ENCODE peak calls at places on chromosomes 11 and 22, in four cellular contexts. One of them, this sample, is unnamed.

GRCh38 chr11:64357904-64358535 is 942 bp upstream of the RPS6KA4 start:
- DNase-seq in mesendoderm: no peak
- DNase-seq in H9: no peak
- DNase-seq in H1: no peak
- DNase-seq in this sample: no peak

GRCh38 chr11:66157182-66157864 is 87.3 kb downstream of the PACS1 start:
- DNase-seq in mesendoderm: peak; percentile 57
- DNase-seq in H9: no peak
- DNase-seq in H1: no peak
- DNase-seq in this sample: peak; percentile 36

GRCh38 chr11:28535677-28536076 is 427.5 kb downstream of the METTL15 start:
- DNase-seq in mesendoderm: no peak
- DNase-seq in H9: no peak
- DNase-seq in H1: no peak
- DNase-seq in this sample: no peak

GRCh38 chr11:117597083-117597482 is 199.9 kb downstream of the DSCAML1 start:
- DNase-seq in mesendoderm: peak; percentile 76
- DNase-seq in H9: peak; percentile 78
- DNase-seq in H1: no peak
- DNase-seq in this sample: peak; percentile 32

GRCh38 chr22:38882972-38883622 is 11.1 kb upstream of the CBX6 start:
- DNase-seq in mesendoderm: no peak
- DNase-seq in H9: no peak
- DNase-seq in H1: no peak
- DNase-seq in this sample: no peak

GRCh38 chr11:83528225-83528624 is 242.1 kb upstream of the CCDC90B start:
- DNase-seq in mesendoderm: no peak
- DNase-seq in H9: no peak
- DNase-seq in H1: no peak
- DNase-seq in this sample: no peak

GRCh38 chr11:16096336-16096735 is 260.0 kb downstream of the SOX6 start:
- DNase-seq in mesendoderm: no peak
- DNase-seq in H9: no peak
- DNase-seq in H1: no peak
- DNase-seq in this sample: peak; percentile 45

GRCh38 chr11:64437426-64437825 is 78.5 kb downstream of the RPS6KA4 start:
- DNase-seq in mesendoderm: no peak
- DNase-seq in H9: no peak
- DNase-seq in H1: no peak
- DNase-seq in this sample: no peak

GRCh38 chr22:50032941-50033601 is 20.5 kb upstream of the IL17REL start:
- DNase-seq in mesendoderm: no peak
- DNase-seq in H9: no peak
- DNase-seq in H1: no peak
- DNase-seq in this sample: no peak

GRCh38 chr11:102318469-102318868 is 1.2 kb downstream of the BIRC3 start:
- DNase-seq in mesendoderm: no peak
- DNase-seq in H9: no peak
- DNase-seq in H1: no peak
- DNase-seq in this sample: peak; percentile 48

GRCh38 chr11:70741085-70741484 is 342.8 kb downstream of the CTTN start:
- DNase-seq in mesendoderm: no peak
- DNase-seq in H9: no peak
- DNase-seq in H1: no peak
- DNase-seq in this sample: no peak

GRCh38 chr11:122101625-122102291 is 14.3 kb downstream of the BLID start:
- DNase-seq in mesendoderm: peak; percentile 92
- DNase-seq in H9: peak; percentile 85
- DNase-seq in H1: peak; percentile 58
- DNase-seq in this sample: peak; percentile 85

GRCh38 chr22:26972281-26972680 is 314.9 kb downstream of the MIAT start:
- DNase-seq in mesendoderm: no peak
- DNase-seq in H9: no peak
- DNase-seq in H1: no peak
- DNase-seq in this sample: no peak

GRCh38 chr22:49694462-49695260 is 133.0 kb downstream of the BRD1 start:
- DNase-seq in mesendoderm: no peak
- DNase-seq in H9: no peak
- DNase-seq in H1: no peak
- DNase-seq in this sample: no peak

GRCh38 chr11:115141221-115141620 is 363.0 kb downstream of the CADM1 start:
- DNase-seq in mesendoderm: no peak
- DNase-seq in H9: no peak
- DNase-seq in H1: no peak
- DNase-seq in this sample: no peak

GRCh38 chr22:45997775-45998637 is 21.0 kb upstream of the WNT7B start:
- DNase-seq in mesendoderm: no peak
- DNase-seq in H9: no peak
- DNase-seq in H1: no peak
- DNase-seq in this sample: no peak

GRCh38 chr11:113077379-113077778 is 116.2 kb downstream of the NCAM1 start:
- DNase-seq in mesendoderm: no peak
- DNase-seq in H9: no peak
- DNase-seq in H1: no peak
- DNase-seq in this sample: no peak

GRCh38 chr11:73931039-73931645 is 19.7 kb upstream of the DNAJB13 start:
- DNase-seq in mesendoderm: peak; percentile 97
- DNase-seq in H9: peak; percentile 66
- DNase-seq in H1: peak; percentile 53
- DNase-seq in this sample: peak; percentile 84

GRCh38 chr11:60932605-60933346 is 8.5 kb downstream of the TMEM132A start:
- DNase-seq in mesendoderm: peak; percentile 68
- DNase-seq in H9: no peak
- DNase-seq in H1: no peak
- DNase-seq in this sample: no peak

GRCh38 chr11:32448232-32448631 is 12.9 kb upstream of the WT1 start:
- DNase-seq in mesendoderm: peak; percentile 78
- DNase-seq in H9: no peak
- DNase-seq in H1: no peak
- DNase-seq in this sample: no peak

GRCh38 chr11:65576232-65576866 is 496 bp downstream of the EHBP1L1 start:
- DNase-seq in mesendoderm: no peak
- DNase-seq in H9: no peak
- DNase-seq in H1: no peak
- DNase-seq in this sample: no peak

GRCh38 chr11:4665424-4665823 is 21.6 kb downstream of the OR51E1 start:
- DNase-seq in mesendoderm: no peak
- DNase-seq in H9: no peak
- DNase-seq in H1: no peak
- DNase-seq in this sample: peak; percentile 76

GRCh38 chr22:27381960-27382742 is 419.4 kb downstream of the MN1 start:
- DNase-seq in mesendoderm: peak; percentile 67
- DNase-seq in H9: peak; percentile 61
- DNase-seq in H1: no peak
- DNase-seq in this sample: no peak

GRCh38 chr11:119334173-119334930 is at the start of gene RNF26:
- DNase-seq in mesendoderm: peak; percentile 100
- DNase-seq in H9: peak; percentile 98
- DNase-seq in H1: peak; percentile 98
- DNase-seq in this sample: peak; percentile 98

GRCh38 chr11:132994038-132994502 is 538.2 kb downstream of the OPCML start:
- DNase-seq in mesendoderm: no peak
- DNase-seq in H9: no peak
- DNase-seq in H1: no peak
- DNase-seq in this sample: no peak

GRCh38 chr22:49457946-49458707 is 369.5 kb downstream of the BRD1 start:
- DNase-seq in mesendoderm: no peak
- DNase-seq in H9: no peak
- DNase-seq in H1: no peak
- DNase-seq in this sample: no peak

GRCh38 chr11:76056881-76057280 is 149.4 kb downstream of the WNT11 start:
- DNase-seq in mesendoderm: no peak
- DNase-seq in H9: no peak
- DNase-seq in H1: no peak
- DNase-seq in this sample: no peak

GRCh38 chr22:28773461-28773867 is 969 bp downstream of the CCDC117 start:
- DNase-seq in mesendoderm: no peak
- DNase-seq in H9: no peak
- DNase-seq in H1: no peak
- DNase-seq in this sample: peak; percentile 69

GRCh38 chr11:76628408-76628947 is 42.1 kb downstream of the LRRC32 start:
- DNase-seq in mesendoderm: no peak
- DNase-seq in H9: no peak
- DNase-seq in H1: no peak
- DNase-seq in this sample: no peak

GRCh38 chr11:105298630-105299029 is 159.1 kb upstream of the CARD18 start:
- DNase-seq in mesendoderm: no peak
- DNase-seq in H9: no peak
- DNase-seq in H1: no peak
- DNase-seq in this sample: peak; percentile 34

GRCh38 chr11:101446726-101447125 is 137.1 kb downstream of the TRPC6 start:
- DNase-seq in mesendoderm: no peak
- DNase-seq in H9: no peak
- DNase-seq in H1: no peak
- DNase-seq in this sample: peak; percentile 41

GRCh38 chr22:47195676-47196492 is 433.4 kb downstream of the TBC1D22A start:
- DNase-seq in mesendoderm: no peak
- DNase-seq in H9: no peak
- DNase-seq in H1: no peak
- DNase-seq in this sample: no peak

GRCh38 chr22:42933783-42934144 is 76.7 kb upstream of the ARFGAP3 start:
- DNase-seq in mesendoderm: no peak
- DNase-seq in H9: no peak
- DNase-seq in H1: no peak
- DNase-seq in this sample: peak; percentile 97

GRCh38 chr11:115360186-115360824 is 143.9 kb downstream of the CADM1 start:
- DNase-seq in mesendoderm: no peak
- DNase-seq in H9: no peak
- DNase-seq in H1: no peak
- DNase-seq in this sample: peak; percentile 50

GRCh38 chr11:35367491-35367890 is 51.9 kb downstream of the SLC1A2 start:
- DNase-seq in mesendoderm: no peak
- DNase-seq in H9: no peak
- DNase-seq in H1: no peak
- DNase-seq in this sample: peak; percentile 92

GRCh38 chr22:27526851-27527250 is 274.7 kb downstream of the MN1 start:
- DNase-seq in mesendoderm: no peak
- DNase-seq in H9: no peak
- DNase-seq in H1: no peak
- DNase-seq in this sample: no peak

GRCh38 chr22:22935546-22936157 is 48.0 kb downstream of the IGLL5 start:
- DNase-seq in mesendoderm: peak; percentile 19
- DNase-seq in H9: peak; percentile 56
- DNase-seq in H1: no peak
- DNase-seq in this sample: no peak

GRCh38 chr11:57480409-57481137 is 20.2 kb downstream of the RTN4RL2 start:
- DNase-seq in mesendoderm: peak; percentile 92
- DNase-seq in H9: peak; percentile 87
- DNase-seq in H1: no peak
- DNase-seq in this sample: peak; percentile 25

GRCh38 chr11:12123177-12123576 is 12.8 kb downstream of the MICAL2 start:
- DNase-seq in mesendoderm: no peak
- DNase-seq in H9: no peak
- DNase-seq in H1: no peak
- DNase-seq in this sample: peak; percentile 85

GRCh38 chr11:128105511-128105910 is 481.8 kb downstream of the ETS1 start:
- DNase-seq in mesendoderm: no peak
- DNase-seq in H9: no peak
- DNase-seq in H1: no peak
- DNase-seq in this sample: no peak
- H3K56ac ChIP-seq in mesendoderm: no peak overlapping the region
- H3K56ac ChIP-seq in H9: no peak overlapping the region
- H3K56ac ChIP-seq in H1: no peak overlapping the region
- H3K56ac ChIP-seq in this sample: no peak overlapping the region

DNA sequence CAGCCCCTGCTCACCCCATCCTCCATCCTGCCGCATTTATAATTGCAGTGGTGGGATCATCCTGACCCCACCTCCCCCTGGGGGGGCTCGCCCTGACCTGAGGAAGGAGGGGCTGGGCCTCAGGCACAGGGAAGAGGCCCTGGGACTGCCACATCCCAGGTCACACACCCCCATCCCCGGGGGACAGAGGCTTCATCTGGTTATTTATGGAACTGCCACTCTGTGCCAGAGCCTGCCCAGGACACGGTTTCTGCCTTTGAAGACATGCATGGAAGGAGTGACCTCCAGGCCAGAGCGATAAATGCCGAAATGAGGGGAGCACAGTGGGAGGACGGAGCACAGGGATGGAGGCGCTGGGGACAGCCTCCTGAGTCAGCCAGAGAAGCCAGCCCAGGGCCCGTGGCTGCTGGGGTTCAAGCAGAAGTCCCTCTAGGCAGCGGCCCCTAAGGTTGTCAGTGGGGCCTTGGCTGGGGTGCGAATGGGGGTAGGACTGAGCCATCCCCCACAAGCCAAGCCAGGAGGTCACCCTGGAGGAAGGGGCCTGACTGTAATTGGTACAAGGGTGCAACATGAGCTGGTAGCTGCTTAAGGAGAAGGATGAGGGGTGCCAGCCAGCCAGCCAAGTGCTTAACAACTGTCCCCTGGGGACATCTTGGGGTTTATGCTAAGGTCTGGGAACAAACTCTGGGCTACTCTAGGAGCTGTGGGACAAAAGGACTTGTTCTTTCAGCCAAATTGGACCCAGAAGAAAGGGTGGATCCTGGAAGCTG is 51.4 kb upstream of the SHISAL1 start:
- DNase-seq in mesendoderm: no peak
- DNase-seq in H9: no peak
- DNase-seq in H1: no peak
- DNase-seq in this sample: no peak
- H2BK5ac ChIP-seq in mesendoderm: no peak overlapping the region
- H2BK5ac ChIP-seq in H9: no peak overlapping the region
- H2BK5ac ChIP-seq in H1: no peak overlapping the region
- H2BK5ac ChIP-seq in this sample: peak overlapping the region; percentile 44

GRCh38 chr11:81237139-81237538 is 1496.5 kb downstream of the FAM181B start:
- DNase-seq in mesendoderm: peak; percentile 68
- DNase-seq in H9: no peak
- DNase-seq in H1: no peak
- DNase-seq in this sample: peak; percentile 4
- H3K56ac ChIP-seq in mesendoderm: no peak overlapping the region
- H3K56ac ChIP-seq in H9: no peak overlapping the region
- H3K56ac ChIP-seq in H1: no peak overlapping the region
- H3K56ac ChIP-seq in this sample: no peak overlapping the region

GRCh38 chr11:128394436-128395089 is 192.8 kb downstream of the ETS1 start:
- DNase-seq in mesendoderm: peak; percentile 30
- DNase-seq in H9: no peak
- DNase-seq in H1: no peak
- DNase-seq in this sample: peak; percentile 38
- H2BK5ac ChIP-seq in mesendoderm: no peak overlapping the region
- H2BK5ac ChIP-seq in H9: no peak overlapping the region
- H2BK5ac ChIP-seq in H1: no peak overlapping the region
- H2BK5ac ChIP-seq in this sample: no peak overlapping the region

DNA sequence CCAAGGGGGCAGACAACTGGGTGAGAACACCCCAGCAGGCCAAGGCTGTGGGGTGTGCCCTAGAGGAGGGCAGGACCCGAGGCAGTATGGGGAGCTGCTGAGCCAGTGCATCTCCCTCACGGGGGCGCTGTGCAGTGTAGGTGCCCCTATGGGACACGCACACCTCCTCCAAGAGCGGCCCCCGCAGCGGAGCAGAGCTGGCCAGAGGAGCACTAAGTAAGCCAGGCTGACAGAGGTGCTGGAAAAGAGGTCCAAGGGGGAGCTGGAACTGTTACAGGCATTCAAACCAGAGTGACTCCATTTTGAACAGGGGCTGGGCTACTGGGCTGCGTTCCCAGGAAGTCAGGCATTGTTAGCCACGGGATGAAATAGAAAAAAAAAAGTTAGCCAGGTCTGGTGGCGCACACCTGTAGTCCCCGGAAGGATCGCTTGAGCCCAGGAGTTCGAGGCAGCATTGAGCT is 41.8 kb downstream of the TST start:
- DNase-seq in mesendoderm: peak; percentile 89
- DNase-seq in H9: peak; percentile 93
- DNase-seq in H1: peak; percentile 57
- DNase-seq in this sample: peak; percentile 9
- H3K56ac ChIP-seq in mesendoderm: peak overlapping the region; percentile 69
- H3K56ac ChIP-seq in H9: no peak overlapping the region
- H3K56ac ChIP-seq in H1: no peak overlapping the region
- H3K56ac ChIP-seq in this sample: no peak overlapping the region